ENCODE peak calls at places on chromosomes 1 and 21, in four cellular contexts. X is transverse colon, Y is prostate gland, T is K562. M is an unnamed sample.

GRCh38 chr1:115069186-115069585 is 20.1 kb downstream of the TSPAN2 start:
- DNase-seq in T (no peak), X (no peak), Y (no peak), M (no peak)

GRCh38 chr1:3707298-3707938 is 44.8 kb upstream of the CCDC27 start:
- DNase-seq in T (no peak), Y (peak), X (no peak), M (peak)

GRCh38 chr1:2783069-2783434 is 18.4 kb downstream of the TTC34 start:
- DNase-seq in Y (no peak), T (no peak), X (no peak), M (no peak)

GRCh38 chr1:108012553-108012952 is 47.6 kb upstream of the VAV3 start:
- DNase-seq in T (no peak), Y (no peak), X (no peak), M (no peak)

GRCh38 chr1:44723496-44724407 is 7.2 kb downstream of the RNU5D-1 start:
- DNase-seq in Y (no peak), X (peak), T (no peak), M (no peak)

GRCh38 chr1:50980505-50980904 is 10.5 kb downstream of the CDKN2C start:
- DNase-seq in Y (no peak), X (no peak), T (no peak), M (no peak)

GRCh38 chr1:29120955-29121485 is 2.7 kb downstream of the TMEM200B start:
- DNase-seq in Y (no peak), T (no peak), X (peak), M (no peak)

GRCh38 chr1:87333692-87334347 is 5.1 kb downstream of the LMO4 start:
- DNase-seq in T (no peak), Y (no peak), X (no peak), M (no peak)

GRCh38 chr1:220498188-220498587 is 29.7 kb upstream of the MARK1 start:
- DNase-seq in Y (no peak), X (no peak), T (no peak), M (no peak)

DNA sequence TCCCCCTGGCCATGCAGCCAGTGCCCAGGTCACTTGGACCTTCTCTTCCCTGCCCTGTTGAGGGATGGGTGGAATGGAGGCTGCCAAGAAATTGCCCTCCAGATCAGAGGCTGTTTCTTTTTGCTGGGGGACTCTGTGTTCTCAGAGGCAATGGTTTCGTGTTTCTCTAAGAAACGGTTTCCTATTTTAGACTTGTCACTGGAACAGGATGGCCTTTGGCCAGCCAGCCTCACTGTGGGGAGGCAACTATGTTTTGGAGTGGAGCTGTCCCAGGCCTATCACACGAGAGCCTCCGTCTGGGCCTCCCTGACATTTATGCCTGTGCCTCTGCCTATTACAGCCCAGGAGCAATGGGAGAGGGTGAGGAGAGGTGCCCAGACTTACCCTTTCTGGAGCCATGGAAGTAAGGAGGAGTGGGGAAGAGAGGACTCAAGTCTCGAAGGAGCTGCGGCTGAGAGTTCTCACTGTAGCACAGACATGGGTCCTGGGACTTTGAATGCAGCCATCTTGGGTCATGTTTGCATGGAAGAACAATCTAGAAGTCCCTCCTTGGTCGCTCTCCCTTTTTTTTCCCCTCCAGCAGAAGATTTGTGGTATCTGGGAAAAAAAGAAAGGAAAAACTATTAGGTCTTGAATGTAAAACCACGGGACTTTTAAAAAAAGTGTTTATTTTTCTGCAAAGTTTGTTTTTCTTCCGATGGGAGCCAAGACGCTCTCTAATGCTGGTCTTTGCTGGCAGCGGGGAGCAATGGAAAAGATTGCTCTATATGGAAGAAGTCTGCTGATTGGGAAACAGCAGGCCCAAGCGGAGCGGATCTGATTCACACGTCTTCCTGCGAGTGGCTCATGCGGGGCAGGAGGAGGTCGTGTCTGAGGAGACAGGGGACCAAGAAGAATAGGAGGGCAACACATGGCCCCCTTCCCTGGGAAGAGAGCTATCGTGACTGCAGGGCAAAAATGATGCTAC is 219.2 kb downstream of the FOXD2 start:
- DNase-seq in Y (no peak), X (no peak), T (no peak), M (no peak)
- TF ChIP-seq POLR2AphosphoS5 in Y (no peak), X (no peak), T (no peak), M (no peak)

GRCh38 chr21:38787461-38788274 is 18.1 kb upstream of the ETS2 start:
- DNase-seq in T (peak), X (peak), Y (peak), M (no peak)
- TF ChIP-seq POLR2AphosphoS5 in T (no peak), X (peak), Y (peak), M (no peak)

DNA sequence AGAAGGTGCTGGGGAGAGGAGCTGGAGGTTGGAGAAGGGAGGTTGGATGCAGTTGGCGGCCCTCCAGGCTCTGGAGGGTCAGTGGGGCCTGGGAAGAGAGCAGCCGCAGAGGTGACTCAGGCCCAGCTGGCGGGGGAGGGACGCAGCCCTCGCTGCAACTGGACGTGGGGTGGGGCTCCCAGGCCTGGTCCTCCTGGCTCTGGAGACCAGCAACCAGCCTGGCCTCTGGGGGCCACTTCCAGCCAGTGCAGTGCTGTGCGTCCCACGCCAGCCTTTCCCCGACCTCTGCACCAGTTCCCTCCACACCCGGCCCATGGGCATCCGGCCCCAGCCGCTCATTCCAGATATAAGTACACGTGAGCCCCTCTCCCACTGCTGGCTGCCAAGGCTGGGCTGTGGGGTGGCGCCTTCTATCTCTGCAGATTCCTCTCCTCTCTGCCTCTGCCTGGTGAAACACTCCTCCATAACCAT is 38.0 kb upstream of the COL18A1 start:
- DNase-seq in T (peak), Y (no peak), X (peak), M (no peak)
- TF ChIP-seq POLR2AphosphoS5 in T (no peak), Y (no peak), X (no peak), M (no peak)

DNA sequence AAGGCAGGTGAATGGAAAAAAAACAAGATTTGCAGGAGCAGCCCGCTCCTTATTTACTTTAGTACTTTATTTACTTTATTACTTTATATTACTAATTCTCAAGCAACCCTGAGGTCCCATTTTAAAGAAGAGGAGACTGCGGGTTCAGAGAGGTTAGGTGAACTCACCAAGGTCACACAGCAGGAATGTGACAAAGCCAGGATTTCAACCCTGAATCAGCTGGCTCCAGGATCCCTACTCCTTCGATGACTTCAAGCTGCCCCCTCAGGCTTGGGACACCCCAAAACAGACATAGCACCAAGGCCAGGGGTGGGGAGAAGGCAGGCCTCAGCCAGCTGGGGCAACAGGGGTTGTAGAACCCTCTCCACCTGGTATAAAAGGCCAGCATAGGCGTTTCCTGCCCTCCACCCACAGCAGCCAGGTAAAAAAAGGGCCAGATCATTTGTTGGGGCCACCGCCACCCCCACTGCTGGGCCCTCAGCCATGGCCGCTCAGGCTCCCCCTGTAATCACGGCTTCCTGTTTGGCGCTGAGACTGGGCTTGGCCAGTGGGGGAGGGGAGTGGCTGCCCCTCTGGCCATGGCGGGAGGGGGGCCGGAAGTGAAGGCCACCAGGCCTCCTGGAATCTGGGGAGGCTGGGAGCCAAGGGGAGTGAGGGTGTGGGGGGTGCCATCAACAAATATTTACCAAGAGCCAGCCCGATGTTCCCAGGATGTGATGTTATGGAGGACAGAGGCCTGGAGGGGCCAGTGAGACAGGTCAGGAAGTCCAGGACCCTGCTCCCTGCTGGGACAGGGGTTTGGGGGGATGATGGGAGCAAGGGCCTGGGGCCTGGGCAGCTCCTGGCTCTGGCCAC is 6.5 kb downstream of the SDC3 start:
- DNase-seq in Y (no peak), T (no peak), X (no peak), M (no peak)
- TF ChIP-seq POLR2AphosphoS5 in Y (no peak), T (no peak), X (peak), M (no peak)

GRCh38 chr1:117685936-117686806 is 80.3 kb downstream of the TENT5C start:
- DNase-seq in Y (no peak), X (peak), T (no peak), M (no peak)
- TF ChIP-seq POLR2AphosphoS5 in Y (no peak), X (no peak), T (no peak), M (no peak)

M was measured in H1.